ENCODE peak calls at places on chromosomes 4 and X, in seven cellular contexts. I is fibroblast of lung; W is heart right ventricle; Z is CD8-positive, alpha-beta memory T cell; S is tibial nerve; Y is CD8-positive, alpha-beta T cell; N is uterus. F is an unnamed sample.

GRCh38 chr4:168656055-168656660 is 159.3 kb downstream of the PALLD start:
- DNase-seq in I (peak), S (no peak), Z (no peak), N (no peak), Y (no peak), W (no peak), F (no peak)

GRCh38 chrX:95764972-95765451 is 919.6 kb upstream of the DIAPH2 start:
- DNase-seq in N (no peak), S (no peak), I (peak), Y (no peak), Z (no peak), W (peak), F (no peak)

GRCh38 chrX:41352329-41352801 is 18.4 kb downstream of the DDX3X start:
- DNase-seq in N (no peak), Y (no peak), Z (no peak), S (no peak), I (no peak), W (no peak), F (no peak)

GRCh38 chr4:170088686-170089085 is 1.1 kb downstream of the AADAT start:
- DNase-seq in W (no peak), Z (no peak), S (no peak), Y (no peak), N (no peak), I (peak), F (no peak)

GRCh38 chrX:153450949-153451277 is 5.1 kb upstream of the TREX2 start:
- DNase-seq in I (no peak), Y (no peak), W (no peak), N (no peak), S (no peak), Z (no peak), F (no peak)

GRCh38 chr4:182328505-182328904 is 85.3 kb downstream of the TENM3 start:
- DNase-seq in S (no peak), N (no peak), W (no peak), Y (no peak), Z (no peak), I (no peak), F (no peak)

GRCh38 chrX:103999234-103999633 is 14.3 kb downstream of the H2BW1 start:
- DNase-seq in N (no peak), S (no peak), Y (no peak), I (no peak), W (no peak), Z (no peak), F (no peak)

GRCh38 chr4:61493470-61493869 is 293.3 kb downstream of the ADGRL3 start:
- DNase-seq in S (no peak), W (no peak), Y (no peak), Z (no peak), N (no peak), I (no peak), F (no peak)

GRCh38 chrX:25019707-25020390 is 4.1 kb upstream of the ARX start:
- DNase-seq in Z (no peak), N (no peak), I (no peak), W (no peak), S (no peak), Y (no peak), F (no peak)

GRCh38 chr4:6771229-6771671 is 11.3 kb upstream of the KIAA0232 start:
- DNase-seq in Y (no peak), N (peak), W (peak), I (peak), S (no peak), Z (no peak), F (no peak)

GRCh38 chr4:26120098-26120795 is 200.6 kb upstream of the RBPJ start:
- DNase-seq in Y (no peak), S (no peak), I (peak), N (no peak), W (no peak), Z (no peak), F (no peak)

GRCh38 chr4:75494563-75494962 is 19.6 kb downstream of the RCHY1 start:
- DNase-seq in S (no peak), Y (no peak), Z (no peak), I (peak), W (no peak), N (no peak), F (no peak)

GRCh38 chr4:111961806-111962205 is 183.4 kb upstream of the FAM241A start:
- DNase-seq in Z (no peak), I (no peak), N (no peak), W (no peak), Y (no peak), S (no peak), F (no peak)

GRCh38 chr4:110605077-110605476 is 17.8 kb downstream of the PITX2 start:
- DNase-seq in S (no peak), W (no peak), Y (no peak), Z (no peak), I (no peak), N (no peak), F (no peak)

GRCh38 chrX:148530464-148531077 is 30.2 kb downstream of the AFF2 start:
- DNase-seq in N (no peak), Y (no peak), S (no peak), W (no peak), Z (peak), I (peak), F (no peak)

GRCh38 chr4:41600243-41600642 is 62.3 kb downstream of the LIMCH1 start:
- DNase-seq in N (no peak), S (no peak), I (no peak), Z (no peak), W (peak), Y (no peak), F (no peak)

GRCh38 chr4:151417164-151417571 is 8.2 kb downstream of the FHIP1A start:
- DNase-seq in Y (no peak), I (no peak), W (no peak), Z (no peak), N (no peak), S (no peak), F (no peak)

GRCh38 chrX:50769389-50770063 is 44.5 kb downstream of the SHROOM4 start:
- DNase-seq in S (no peak), I (no peak), W (peak), Y (no peak), N (no peak), Z (no peak), F (no peak)

GRCh38 chrX:72569786-72570185 is 2.9 kb downstream of the HDAC8 start:
- DNase-seq in S (no peak), Z (no peak), I (peak), W (no peak), Y (no peak), N (no peak), F (no peak)

GRCh38 chrX:41720125-41720780 is 3.7 kb upstream of the GPR82 start:
- DNase-seq in Z (peak), S (no peak), I (no peak), W (no peak), N (no peak), Y (peak), F (peak)

GRCh38 chr4:89800012-89800516 is 36.9 kb downstream of the SNCA start:
- DNase-seq in S (no peak), N (no peak), Y (no peak), W (no peak), Z (no peak), I (peak), F (no peak)

GRCh38 chrX:133370719-133371275 is 44.5 kb downstream of the GPC4 start:
- DNase-seq in W (no peak), Z (no peak), N (no peak), I (no peak), Y (no peak), S (no peak), F (no peak)

DNA sequence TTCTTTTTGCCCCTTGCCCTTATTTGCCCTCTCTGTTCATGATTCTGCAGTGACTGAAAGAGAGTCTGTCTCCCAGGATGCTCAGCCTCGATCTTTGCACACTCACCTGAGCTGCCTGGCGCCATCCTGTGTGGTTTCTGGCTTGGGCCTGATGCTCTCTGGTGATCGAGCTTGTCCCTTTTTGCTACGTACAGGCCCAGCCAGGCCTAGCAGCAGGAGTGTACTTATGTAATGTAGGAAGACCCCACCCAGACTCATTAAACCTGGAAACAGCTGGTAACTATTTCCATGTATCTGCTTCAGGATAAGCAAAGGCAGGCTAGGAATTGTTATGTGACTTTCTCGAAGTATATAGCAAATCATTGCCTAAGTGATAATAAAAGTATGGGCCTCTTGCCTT is 18.6 kb upstream of the ARSJ start:
- DNase-seq in Z (no peak), W (no peak), I (no peak), Y (no peak), S (no peak), N (no peak), F (no peak)
- H3K27ac ChIP-seq in Z (no peak), W (no peak), I (no peak), Y (no peak), S (no peak), N (no peak), F (no peak)

DNA sequence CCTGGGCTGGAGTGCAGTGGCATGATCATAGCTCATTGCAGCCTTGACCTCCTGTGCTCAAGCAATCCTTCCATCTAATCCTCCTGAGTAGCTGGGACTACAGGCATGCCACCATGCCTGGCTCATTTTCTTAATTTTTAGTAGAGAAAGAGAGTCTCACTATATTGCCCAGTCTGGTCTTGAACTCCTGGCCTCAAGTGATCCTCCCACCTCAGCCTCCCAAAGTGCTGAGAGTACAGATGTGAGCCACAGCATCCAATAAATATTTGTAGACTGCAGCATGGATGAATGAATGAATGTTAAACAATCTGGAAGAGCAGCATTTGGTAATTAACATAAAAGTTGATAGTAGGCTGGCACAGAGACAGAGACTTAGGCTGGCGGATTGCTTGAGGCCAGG is 20.0 kb downstream of the KLB start:
- DNase-seq in S (no peak), Z (no peak), N (no peak), W (no peak), Y (no peak), I (no peak), F (no peak)
- H3K27ac ChIP-seq in S (no peak), Z (no peak), N (no peak), W (no peak), Y (no peak), I (no peak), F (no peak)

GRCh38 chr4:8188743-8189550 is 10.1 kb upstream of the SH3TC1 start:
- DNase-seq in Z (no peak), I (peak), Y (no peak), W (peak), N (no peak), S (no peak), F (no peak)

GRCh38 chr4:8192748-8193738 is 6.0 kb upstream of the SH3TC1 start:
- DNase-seq in N (no peak), W (peak), Y (peak), S (peak), Z (peak), I (peak), F (no peak)

GRCh38 chr4:8188085-8188484 is 11.0 kb upstream of the SH3TC1 start:
- DNase-seq in Z (no peak), I (no peak), S (no peak), Y (no peak), W (no peak), N (no peak), F (no peak)

GRCh38 chr4:8189551-8190466 is 9.3 kb upstream of the SH3TC1 start:
- DNase-seq in I (no peak), Z (no peak), S (no peak), W (no peak), N (no peak), Y (no peak), F (no peak)

GRCh38 chr4:8191136-8191747 is 7.8 kb upstream of the SH3TC1 start:
- DNase-seq in Y (no peak), I (peak), S (peak), N (peak), Z (no peak), W (peak), F (no peak)
- H3K27ac ChIP-seq in Y (no peak), I (peak), S (peak), N (peak), Z (no peak), W (peak), F (no peak)

GRCh38 chr4:1547131-1547862 is 136.8 kb downstream of the FAM53A start:
- DNase-seq in N (no peak), S (no peak), W (no peak), Y (peak), Z (no peak), I (no peak), F (no peak)
- H3K27ac ChIP-seq in N (no peak), S (no peak), W (peak), Y (no peak), Z (no peak), I (no peak), F (no peak)

GRCh38 chrX:150767475-150768131 is 74.4 kb downstream of the MTMR1 start:
- DNase-seq in I (peak), W (no peak), Z (no peak), Y (no peak), S (no peak), N (no peak), F (no peak)
- H3K27ac ChIP-seq in I (peak), W (no peak), Z (no peak), Y (no peak), S (no peak), N (no peak), F (no peak)

DNA sequence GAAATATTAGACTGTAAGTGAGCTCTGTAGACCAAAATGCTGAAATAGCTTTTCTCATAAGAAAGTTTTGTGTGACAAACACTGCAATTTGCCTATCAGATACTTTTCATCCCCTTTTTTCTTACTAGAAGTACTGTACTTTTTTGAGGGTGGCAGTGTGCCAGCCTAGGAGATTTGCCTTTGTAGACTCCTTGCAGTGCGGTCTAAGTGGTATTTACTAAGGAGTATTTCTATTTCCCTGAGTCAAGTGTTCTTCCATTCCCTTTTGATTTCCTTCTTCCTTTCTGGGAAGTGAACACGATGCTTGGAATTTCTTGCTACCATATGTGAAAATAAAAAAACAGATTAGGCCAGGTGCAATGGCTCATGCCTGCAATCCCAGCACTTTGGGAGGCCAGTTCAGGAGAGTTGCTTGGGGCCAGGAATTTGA is 34.6 kb downstream of the PDLIM5 start:
- DNase-seq in I (no peak), W (no peak), Y (no peak), S (no peak), N (no peak), Z (no peak), F (no peak)
- H3K27ac ChIP-seq in I (no peak), W (peak), Y (no peak), S (no peak), N (peak), Z (no peak), F (no peak)